ENCODE peak calls at places on chromosomes 5 and 9, in five cellular contexts. B is naive thymus-derived CD8-positive, alpha-beta T cell; Q is dorsolateral prefrontal cortex; Y is GM13977; A is HuH-7.5. G is an unnamed sample.

GRCh38 chr5:107635276-107635675 is 35.5 kb downstream of the EFNA5 start:
- DNase-seq in B (no peak), Y (no peak), A (no peak), Q (no peak), G (no peak)

GRCh38 chr5:111072949-111073682 is 1.6 kb downstream of the TSLP start:
- DNase-seq in Y (no peak), Q (peak), A (peak), B (peak), G (peak)

GRCh38 chr9:79975471-79976316 is 403.9 kb downstream of the TLE4 start:
- DNase-seq in Y (no peak), A (no peak), B (no peak), Q (no peak), G (no peak)

GRCh38 chr5:139637438-139638089 is 10.6 kb upstream of the CXXC5 start:
- DNase-seq in Y (peak), A (peak), B (peak), Q (peak), G (peak)

GRCh38 chr5:64576241-64576640 is 70.4 kb downstream of the RGS7BP start:
- DNase-seq in Y (no peak), B (no peak), A (no peak), Q (no peak), G (peak)

GRCh38 chr5:77958642-77959315 is 182.6 kb upstream of the TBCA start:
- DNase-seq in B (no peak), Q (no peak), A (no peak), Y (no peak), G (no peak)

GRCh38 chr5:59845733-59846132 is 47.8 kb downstream of the PDE4D start:
- DNase-seq in B (no peak), A (no peak), Q (no peak), Y (no peak), G (peak)

GRCh38 chr5:91591076-91591475 is 208.0 kb upstream of the ARRDC3 start:
- DNase-seq in A (no peak), Q (no peak), B (no peak), Y (no peak), G (no peak)

GRCh38 chr5:86626149-86626548 is 8.4 kb downstream of the COX7C start:
- DNase-seq in Y (no peak), Q (no peak), A (no peak), B (no peak), G (no peak)

GRCh38 chr5:33843579-33843978 is 48.2 kb downstream of the ADAMTS12 start:
- DNase-seq in B (no peak), Y (no peak), Q (no peak), A (no peak), G (peak)

GRCh38 chr5:10218658-10219057 is 31.0 kb downstream of the ATPSCKMT start:
- DNase-seq in Q (no peak), B (no peak), A (no peak), Y (no peak), G (no peak)

GRCh38 chr9:69671291-69671903 is 774 bp downstream of the APBA1 start:
- DNase-seq in B (no peak), Q (peak), Y (no peak), A (no peak), G (peak)

GRCh38 chr9:89661956-89662717 is 57.3 kb downstream of the GADD45G start:
- DNase-seq in Y (no peak), Q (peak), A (peak), B (no peak), G (peak)

GRCh38 chr9:36290996-36291395 is 32.7 kb upstream of the GNE start:
- DNase-seq in Q (no peak), A (no peak), Y (no peak), B (no peak), G (no peak)

GRCh38 chr5:108763222-108763864 is 15.6 kb downstream of the FER start:
- DNase-seq in B (no peak), Q (no peak), Y (no peak), A (no peak), G (no peak)

GRCh38 chr5:180354966-180355365 is 1.8 kb upstream of the GFPT2 start:
- DNase-seq in B (no peak), Y (no peak), Q (no peak), A (no peak), G (no peak)

GRCh38 chr9:76759726-76760125 is 4.5 kb upstream of the PCA3 start:
- DNase-seq in B (peak), A (no peak), Q (no peak), Y (no peak), G (no peak)

GRCh38 chr5:168916266-168916665 is 337.1 kb upstream of the PANK3 start:
- DNase-seq in A (no peak), B (no peak), Q (no peak), Y (no peak), G (peak)

GRCh38 chr9:87375397-87376073 is 122.1 kb upstream of the DAPK1 start:
- DNase-seq in B (no peak), Y (no peak), Q (no peak), A (no peak), G (peak)

GRCh38 chr9:115058684-115059315 is 59.2 kb downstream of the TNC start:
- DNase-seq in Y (no peak), B (no peak), Q (no peak), A (no peak), G (peak)

GRCh38 chr5:95935553-95936100 is 26.0 kb downstream of the ELL2 start:
- DNase-seq in Q (no peak), Y (no peak), A (no peak), B (no peak), G (no peak)

G was measured in GM23248.